ENCODE peak calls at places on chromosomes 12 and 14, in ten cellular contexts. J is activated T-cell treated with anti-CD3 and anti-CD28 coated beads for 4 hours; S is stimulated activated CD4-positive, alpha-beta T cell treated with anti-CD3 and anti-CD28 coated beads, Interleukin-1b, Interleukin-23, amount 100 ng/mL, for 24 hours; G is T-helper 2 cell; O is stimulated activated CD8-positive, alpha-beta memory T cell treated with anti-CD3 and anti-CD28 coated beads, Interleukin-12 subunit alpha, Interleukin-12 subunit beta, amount 100 ng/mL, for 1 hour; U is AG20443; Z is activated CD4-positive, CD25-positive, alpha-beta regulatory T cell treated with anti-CD3 and anti-CD28 coated beads, Interleukin-2, amount 50 U/mL, for 16 hours; Q is ELR; L is tibial artery; Y is GM13976. E is an unnamed sample.

GRCh38 chr12:42588981-42589464 is 523 bp downstream of the PRICKLE1 start:
- DNase-seq in J (no peak), S (no peak), G (no peak), O (no peak), U (peak), Z (no peak), Q (peak), L (peak), Y (peak), E (no peak)

GRCh38 chr12:15728118-15728598 is 61.0 kb downstream of the EPS8 start:
- DNase-seq in J (no peak), S (no peak), G (no peak), O (no peak), U (peak), Z (no peak), Q (peak), L (no peak), Y (no peak), E (peak)

GRCh38 chr14:74846968-74847549 is 28.9 kb downstream of the PROX2 start:
- DNase-seq in J (no peak), S (no peak), G (no peak), O (no peak), U (no peak), Z (no peak), Q (peak), L (no peak), Y (no peak), E (no peak)

GRCh38 chr12:111066744-111067437 is 146.5 kb upstream of the MYL2 start:
- DNase-seq in J (no peak), S (no peak), G (no peak), O (no peak), U (no peak), Z (no peak), Q (peak), L (no peak), Y (no peak), E (no peak)

GRCh38 chr14:77039285-77040058 is 11.0 kb upstream of the IRF2BPL start:
- DNase-seq in J (no peak), S (no peak), G (no peak), O (no peak), U (no peak), Z (no peak), Q (peak), L (peak), Y (no peak), E (no peak)

GRCh38 chr14:90903101-90903500 is 86.9 kb upstream of the TTC7B start:
- DNase-seq in J (peak), S (peak), G (peak), O (peak), U (peak), Z (peak), Q (peak), L (peak), Y (peak), E (peak)

GRCh38 chr12:4153343-4153892 is 120.1 kb upstream of the CCND2 start:
- DNase-seq in J (peak), S (no peak), G (peak), O (no peak), U (no peak), Z (peak), Q (no peak), L (no peak), Y (peak), E (no peak)

GRCh38 chr14:60349663-60350365 is 100.8 kb downstream of the PPM1A start:
- DNase-seq in J (peak), S (no peak), G (no peak), O (no peak), U (peak), Z (no peak), Q (peak), L (peak), Y (peak), E (peak)

GRCh38 chr12:57518176-57518919 is 2.0 kb downstream of the DDIT3 start:
- DNase-seq in J (no peak), S (no peak), G (no peak), O (no peak), U (no peak), Z (no peak), Q (no peak), L (no peak), Y (no peak), E (peak)

GRCh38 chr14:32201816-32202467 is at the start of gene RNU6-7:
- DNase-seq in J (peak), S (no peak), G (peak), O (no peak), U (no peak), Z (no peak), Q (peak), L (no peak), Y (no peak), E (no peak)

GRCh38 chr12:39427360-39427808 is 15.5 kb downstream of the KIF21A start:
- DNase-seq in J (no peak), S (no peak), G (no peak), O (no peak), U (no peak), Z (no peak), Q (peak), L (no peak), Y (no peak), E (no peak)

GRCh38 chr12:12922191-12922616 is 29.8 kb downstream of the GPRC5D start:
- DNase-seq in J (no peak), S (no peak), G (no peak), O (no peak), U (peak), Z (no peak), Q (peak), L (peak), Y (no peak), E (peak)

GRCh38 chr14:24817638-24818053 is 183.7 kb upstream of the GZMB start:
- DNase-seq in J (no peak), S (no peak), G (no peak), O (no peak), U (peak), Z (no peak), Q (peak), L (no peak), Y (no peak), E (no peak)

GRCh38 chr12:88471641-88472040 is 108.6 kb downstream of the KITLG start:
- DNase-seq in J (no peak), S (no peak), G (no peak), O (no peak), U (peak), Z (no peak), Q (peak), L (no peak), Y (no peak), E (peak)

GRCh38 chr12:49664167-49664566 is 40.8 kb downstream of the PRPF40B start:
- DNase-seq in J (no peak), S (no peak), G (no peak), O (no peak), U (no peak), Z (no peak), Q (no peak), L (no peak), Y (no peak), E (no peak)